ENCODE peak calls at places on chromosome 14, in five cellular contexts. Y is HFFc6; F is A549; P is CD8-positive, alpha-beta T cell; D is mucosa of gallbladder. J is an unnamed sample.

GRCh38 chr14:92600318-92601053 is 86.9 kb downstream of the RIN3 start:
- DNase-seq in F (peak), P (no peak), D (no peak), Y (peak), J (no peak)

GRCh38 chr14:50083467-50084337 is 32.7 kb downstream of the VCPKMT start:
- DNase-seq in F (no peak), D (no peak), P (no peak), Y (no peak), J (no peak)

GRCh38 chr14:70171719-70172118 is 17.0 kb downstream of the SLC8A3 start:
- DNase-seq in P (no peak), F (no peak), D (no peak), Y (no peak), J (no peak)

GRCh38 chr14:77230914-77231313 is 40.1 kb downstream of the NGB start:
- DNase-seq in F (no peak), D (no peak), P (no peak), Y (no peak), J (no peak)

GRCh38 chr14:92973265-92973797 is 50.4 kb downstream of the CHGA start:
- DNase-seq in P (no peak), Y (peak), F (no peak), D (peak), J (peak)

GRCh38 chr14:79855789-79856188 is 355.5 kb downstream of the DIO2 start:
- DNase-seq in F (no peak), Y (no peak), D (no peak), P (no peak), J (no peak)

GRCh38 chr14:31270196-31270772 is 62.7 kb upstream of the HECTD1 start:
- DNase-seq in Y (no peak), D (no peak), P (no peak), F (no peak), J (peak)

GRCh38 chr14:69266572-69267345 is 6.8 kb downstream of the GALNT16 start:
- DNase-seq in D (no peak), F (no peak), P (no peak), Y (no peak), J (no peak)

GRCh38 chr14:34075826-34076225 is 125.0 kb upstream of the EGLN3 start:
- DNase-seq in P (no peak), Y (no peak), F (no peak), D (no peak), J (no peak)

GRCh38 chr14:91458612-91459011 is 41.0 kb upstream of the CCDC88C start:
- DNase-seq in F (no peak), D (no peak), P (no peak), Y (no peak), J (no peak)

GRCh38 chr14:51219473-51220448 is 20.3 kb upstream of the TMX1 start:
- DNase-seq in Y (no peak), F (peak), D (no peak), P (no peak), J (no peak)

GRCh38 chr14:53306926-53307325 is 153.8 kb upstream of the DDHD1 start:
- DNase-seq in Y (peak), P (no peak), D (no peak), F (no peak), J (no peak)

GRCh38 chr14:52918486-52918885 is 32.4 kb downstream of the FERMT2 start:
- DNase-seq in D (no peak), F (no peak), P (no peak), Y (peak), J (no peak)

J was measured in left colon.